ENCODE peak calls at places on chromosome 17, in six cellular contexts. O is AG09319, F is natural killer cell, S is cardiac fibroblast, B is heart left ventricle, M is tibial nerve. A is an unnamed sample.
A peak's percentile ranks its signal among the peaks of the same experiment; 100 is the strongest.

GRCh38 chr17:36129616-36130015 is 26.0 kb downstream of the CCL4 start:
- DNase-seq in M (no peak), F (no peak), S (no peak), B (no peak), O (no peak), A (no peak)

GRCh38 chr17:28379814-28380571 is 8.5 kb downstream of the SARM1 start:
- DNase-seq in B (no peak), F (no peak), S (peak; percentile 63), M (no peak), O (peak; percentile 31), A (no peak)

GRCh38 chr17:57810740-57811632 is 38.9 kb downstream of the MRPS23 start:
- DNase-seq in B (peak; percentile 75), S (peak; percentile 67), F (no peak), O (no peak), M (no peak), A (no peak)

GRCh38 chr17:2312736-2313135 is 9.0 kb downstream of the SRR start:
- DNase-seq in O (no peak), M (no peak), B (no peak), S (peak; percentile 39), F (no peak), A (no peak)

GRCh38 chr17:42518755-42519545 is 17.1 kb upstream of the NAGLU start:
- DNase-seq in B (peak; percentile 73), F (no peak), M (no peak), O (no peak), S (peak; percentile 85), A (no peak)

GRCh38 chr17:71631483-71631882 is 489.3 kb upstream of the SOX9 start:
- DNase-seq in B (no peak), S (peak; percentile 26), M (no peak), F (no peak), O (no peak), A (no peak)

GRCh38 chr17:29514792-29515191 is 52.0 kb downstream of the ABHD15 start:
- DNase-seq in O (peak; percentile 16), B (no peak), M (no peak), F (no peak), S (peak; percentile 56), A (no peak)

GRCh38 chr17:40317345-40317873 is 8.4 kb downstream of the RARA start:
- DNase-seq in S (peak; percentile 79), O (no peak), F (no peak), M (no peak), B (peak; percentile 69), A (no peak)

GRCh38 chr17:42363767-42364585 is 24.3 kb downstream of the STAT3 start:
- DNase-seq in B (no peak), M (no peak), S (peak; percentile 71), O (no peak), F (no peak), A (no peak)

GRCh38 chr17:29341726-29342125 is 47.8 kb upstream of the NUFIP2 start:
- DNase-seq in B (no peak), S (peak; percentile 20), F (no peak), M (no peak), O (no peak), A (no peak)

GRCh38 chr17:30095507-30096244 is 20.9 kb upstream of the NSRP1 start:
- DNase-seq in M (no peak), S (peak; percentile 83), B (no peak), F (no peak), O (peak; percentile 34), A (no peak)

GRCh38 chr17:78653382-78653781 is 76.2 kb upstream of the DNAH17 start:
- DNase-seq in B (no peak), S (peak; percentile 60), F (no peak), O (no peak), M (no peak), A (no peak)

GRCh38 chr17:49971199-49971847 is 2.3 kb downstream of the DLX4 start:
- DNase-seq in O (no peak), F (no peak), S (no peak), B (no peak), M (no peak), A (no peak)

GRCh38 chr17:260031-260791 is 78.8 kb upstream of the DOC2B start:
- DNase-seq in O (no peak), B (peak; percentile 12), F (no peak), S (no peak), M (no peak), A (no peak)

GRCh38 chr17:17305282-17305801 is 2.2 kb downstream of the NT5M start:
- DNase-seq in S (no peak), O (no peak), M (no peak), F (peak; percentile 50), B (no peak), A (no peak)

GRCh38 chr17:4566785-4567184 is 6.4 kb upstream of the GGT6 start:
- DNase-seq in M (no peak), O (no peak), S (peak; percentile 65), F (no peak), B (peak; percentile 55), A (peak; percentile 75)

GRCh38 chr17:50690887-50691549 is 16.7 kb downstream of the ANKRD40 start:
- DNase-seq in S (no peak), F (no peak), O (no peak), M (no peak), B (no peak), A (no peak)

GRCh38 chr17:21495281-21495680 is 119.1 kb downstream of the KCNJ12 start:
- DNase-seq in M (no peak), O (no peak), S (no peak), F (no peak), B (no peak), A (no peak)

GRCh38 chr17:67999291-67999911 is 3.1 kb upstream of the C17orf58 start:
- DNase-seq in B (no peak), F (no peak), O (no peak), S (peak; percentile 6), M (no peak), A (no peak)

GRCh38 chr17:39604911-39605491 is 2.7 kb downstream of the NEUROD2 start:
- DNase-seq in B (no peak), O (no peak), S (no peak), M (no peak), F (no peak), A (no peak)

GRCh38 chr17:51764387-51764971 is 394.0 kb downstream of the CA10 start:
- DNase-seq in M (no peak), O (no peak), S (peak; percentile 71), F (peak; percentile 16), B (peak; percentile 22), A (peak; percentile 47)

GRCh38 chr17:30093463-30094147 is 23.0 kb upstream of the NSRP1 start:
- DNase-seq in S (peak; percentile 71), O (peak; percentile 15), F (no peak), B (peak; percentile 29), M (no peak), A (peak; percentile 50)

GRCh38 chr17:69060835-69061234 is at the start of gene ABCA9:
- DNase-seq in M (no peak), B (peak; percentile 28), F (no peak), S (peak; percentile 97), O (peak; percentile 73), A (no peak)

GRCh38 chr17:40415390-40415789 is 2.3 kb downstream of the TOP2A start:
- DNase-seq in S (peak; percentile 68), B (no peak), F (no peak), O (peak; percentile 30), M (no peak), A (no peak)

GRCh38 chr17:80872999-80873951 is 118.4 kb upstream of the CHMP6 start:
- DNase-seq in S (no peak), B (no peak), F (no peak), M (no peak), O (no peak), A (no peak)

GRCh38 chr17:72336026-72336803 is 215.4 kb downstream of the SOX9 start:
- DNase-seq in M (no peak), S (no peak), O (no peak), F (no peak), B (no peak), A (no peak)

GRCh38 chr17:27319536-27320221 is 25.8 kb downstream of the WSB1 start:
- DNase-seq in M (no peak), B (peak; percentile 77), O (peak; percentile 55), F (no peak), S (peak; percentile 95), A (no peak)

GRCh38 chr17:21094298-21094704 is 32.5 kb upstream of the DHRS7B start:
- DNase-seq in B (no peak), F (no peak), M (no peak), S (no peak), O (no peak), A (no peak)

GRCh38 chr17:28917465-28917864 is 14.6 kb upstream of the DHRS13 start:
- DNase-seq in S (no peak), M (no peak), F (no peak), B (no peak), O (no peak), A (no peak)

GRCh38 chr17:17129466-17129865 is 76.7 kb downstream of the PLD6 start:
- DNase-seq in B (no peak), F (no peak), M (no peak), O (no peak), S (no peak), A (no peak)

GRCh38 chr17:33551075-33551474 is 258.0 kb upstream of the ASIC2 start:
- DNase-seq in F (no peak), M (no peak), O (no peak), S (no peak), B (no peak), A (no peak)

GRCh38 chr17:57612202-57613071 is 132.7 kb downstream of the CCDC182 start:
- DNase-seq in S (no peak), B (no peak), O (no peak), F (no peak), M (no peak), A (no peak)

GRCh38 chr17:2054740-2055493 is at the start of gene HIC1:
- DNase-seq in F (peak; percentile 84), B (peak; percentile 84), O (no peak), S (peak; percentile 83), M (peak; percentile 71), A (peak; percentile 90)

GRCh38 chr17:61387511-61388305 is 11.9 kb upstream of the TBX2 start:
- DNase-seq in O (no peak), F (no peak), B (no peak), S (no peak), M (no peak), A (no peak)
- TF ChIP-seq CTCF in O (no peak), F (no peak), B (no peak), S (no peak), M (no peak), A (no peak)

GRCh38 chr17:74963656-74964055 is 8.9 kb downstream of the HID1 start:
- DNase-seq in F (no peak), M (no peak), B (no peak), S (no peak), O (no peak), A (no peak)
- TF ChIP-seq CTCF in F (no peak), M (no peak), B (no peak), S (no peak), O (no peak), A (no peak)

DNA sequence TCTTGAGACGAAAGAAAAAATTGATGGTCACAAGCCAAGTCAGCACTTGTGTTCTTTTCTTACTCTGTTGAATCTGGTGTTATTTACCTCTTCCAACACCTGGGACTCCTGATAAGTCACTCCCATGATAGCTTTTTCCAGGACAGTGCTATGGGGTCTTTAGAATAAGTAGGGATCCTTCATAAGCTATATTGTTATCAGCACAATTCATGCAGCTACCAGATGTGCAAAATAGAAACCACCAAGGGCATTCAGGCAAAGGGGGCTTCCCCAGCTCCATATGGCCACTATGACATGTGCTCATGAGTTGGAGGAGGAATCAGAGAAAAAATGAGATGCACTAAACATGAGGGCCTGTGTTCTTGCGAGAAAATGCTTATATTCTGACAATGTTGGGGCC is 9.5 kb upstream of the SKAP1 start:
- DNase-seq in O (no peak), F (peak; percentile 33), B (no peak), S (no peak), M (no peak), A (no peak)
- TF ChIP-seq CTCF in O (no peak), F (no peak), B (no peak), S (no peak), M (no peak), A (no peak)

GRCh38 chr17:7436556-7437368 is 1.5 kb downstream of the TMEM102 start:
- DNase-seq in B (peak; percentile 84), O (peak; percentile 47), S (peak; percentile 81), F (peak; percentile 79), M (peak; percentile 38), A (peak; percentile 68)
- TF ChIP-seq CTCF in B (peak; percentile 94), O (peak; percentile 57), S (no peak), F (peak; percentile 96), M (peak; percentile 98), A (peak; percentile 46)

A was measured in D721Med.